ENCODE peak calls at places on chromosomes 16 and 17, in five cellular contexts. L is GM23338, H is GM12878, D is A549, S is K562. Y is an unnamed sample.

GRCh38 chr16:54246454-54246821 is 40.1 kb downstream of the IRX3 start:
- DNase-seq in L (no peak), S (no peak), D (no peak), H (no peak), Y (no peak)

GRCh38 chr17:4108397-4108796 is 34.4 kb downstream of the ZZEF1 start:
- DNase-seq in D (no peak), L (no peak), S (no peak), H (no peak), Y (no peak)

GRCh38 chr16:75380870-75381269 is 52.4 kb downstream of the CFDP1 start:
- DNase-seq in S (no peak), L (no peak), H (no peak), D (no peak), Y (no peak)

GRCh38 chr17:13510062-13510461 is 91.7 kb downstream of the HS3ST3A1 start:
- DNase-seq in D (no peak), L (peak; percentile 41), S (peak; percentile 91), H (no peak), Y (no peak)

GRCh38 chr16:57025941-57026777 is 36.8 kb downstream of the NLRC5 start:
- DNase-seq in S (no peak), D (no peak), H (no peak), L (no peak), Y (no peak)

GRCh38 chr16:81885976-81886586 is 107.0 kb downstream of the PLCG2 start:
- DNase-seq in D (peak; percentile 85), H (no peak), L (peak; percentile 87), S (peak; percentile 68), Y (no peak)

GRCh38 chr16:71513302-71513701 is 12.9 kb upstream of the CHST4 start:
- DNase-seq in S (no peak), H (no peak), L (no peak), D (no peak), Y (no peak)

GRCh38 chr17:77594416-77595209 is 363.9 kb upstream of the TNRC6C start:
- DNase-seq in S (no peak), D (no peak), L (no peak), H (no peak), Y (no peak)

GRCh38 chr17:68450391-68450790 is 6.9 kb downstream of the WIPI1 start:
- DNase-seq in S (no peak), H (no peak), D (no peak), L (no peak), Y (no peak)

GRCh38 chr17:27511154-27511553 is 54.9 kb downstream of the KSR1 start:
- DNase-seq in D (no peak), S (no peak), L (no peak), H (no peak), Y (no peak)

GRCh38 chr17:2063306-2064146 is 8.6 kb downstream of the HIC1 start:
- DNase-seq in S (no peak), H (no peak), D (no peak), L (no peak), Y (no peak)

GRCh38 chr16:17304124-17304813 is 166.5 kb downstream of the XYLT1 start:
- DNase-seq in S (no peak), H (no peak), D (no peak), L (no peak), Y (no peak)

GRCh38 chr16:66681676-66682075 is 14.9 kb downstream of the CMTM4 start:
- DNase-seq in L (no peak), H (no peak), D (no peak), S (no peak), Y (no peak)

GRCh38 chr16:57071840-57072541 is 20.4 kb upstream of the CPNE2 start:
- DNase-seq in S (no peak), H (no peak), D (no peak), L (no peak), Y (no peak)

GRCh38 chr17:60305141-60305540 is 86.8 kb downstream of the USP32 start:
- DNase-seq in S (peak; percentile 44), L (peak; percentile 45), H (peak; percentile 59), D (no peak), Y (peak; percentile 78)

GRCh38 chr16:426115-426905 is 861 bp downstream of the RAB11FIP3 start:
- DNase-seq in S (peak; percentile 24), H (no peak), L (peak; percentile 68), D (no peak), Y (no peak)

GRCh38 chr17:39197380-39198185 is at the start of gene CACNB1:
- DNase-seq in L (peak; percentile 94), D (peak; percentile 95), S (peak; percentile 87), H (no peak), Y (no peak)

GRCh38 chr17:63550816-63551639 is 751 bp downstream of the DCAF7 start:
- DNase-seq in D (peak; percentile 49), H (no peak), S (peak; percentile 68), L (peak; percentile 56), Y (no peak)

GRCh38 chr16:7792346-7792745 is 459.7 kb downstream of the RBFOX1 start:
- DNase-seq in L (no peak), S (no peak), D (no peak), H (no peak), Y (no peak)

GRCh38 chr16:2156025-2156848 is 655 bp downstream of the TRAF7 start:
- DNase-seq in L (peak; percentile 56), H (no peak), S (peak; percentile 64), D (no peak), Y (peak; percentile 66)

GRCh38 chr16:48659940-48660339 is 50.0 kb upstream of the N4BP1 start:
- DNase-seq in L (no peak), H (no peak), S (no peak), D (no peak), Y (no peak)

GRCh38 chr16:66260522-66261290 is 105.8 kb upstream of the CDH5 start:
- DNase-seq in D (no peak), L (no peak), S (no peak), H (no peak), Y (no peak)

GRCh38 chr17:30921544-30922196 is at the start of gene ADAP2:
- DNase-seq in L (peak; percentile 75), S (peak; percentile 22), D (peak; percentile 60), H (no peak), Y (peak; percentile 56)

GRCh38 chr17:64202683-64203430 is 60.2 kb downstream of the TEX2 start:
- DNase-seq in S (peak; percentile 12), L (no peak), H (no peak), D (no peak), Y (no peak)

DNA sequence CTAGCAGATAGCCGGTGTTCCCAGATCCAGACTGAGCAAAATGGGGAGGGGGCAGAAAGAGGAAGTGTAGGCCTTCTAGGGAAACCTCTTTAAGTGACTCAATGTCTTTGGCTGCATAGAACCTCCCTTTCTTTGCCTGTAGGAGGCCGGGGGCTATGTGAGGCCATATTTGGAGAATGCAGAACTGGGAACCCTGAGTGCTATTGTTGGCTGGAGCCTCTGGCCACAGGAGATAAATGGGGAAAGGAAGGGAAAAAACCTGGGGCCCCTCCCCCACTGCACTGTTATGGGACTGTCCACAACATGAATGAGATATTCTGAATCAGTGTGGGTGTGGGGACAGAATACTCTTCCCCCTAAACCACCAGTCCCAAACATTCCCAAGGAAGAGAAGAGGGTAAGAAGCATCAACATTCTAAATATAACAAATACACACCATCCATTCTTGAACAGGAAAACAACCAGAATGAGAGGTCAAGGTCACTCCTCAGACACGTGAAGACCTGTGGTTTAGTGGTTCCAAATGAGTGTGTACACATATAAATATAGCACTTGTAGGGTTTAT is 2.4 kb downstream of the VPS25 start:
- DNase-seq in L (no peak), D (no peak), H (no peak), S (peak; percentile 91), Y (peak; percentile 55)
- TF ChIP-seq REST in L (no peak), D (no peak), H (no peak), S (no peak), Y (no peak)

DNA sequence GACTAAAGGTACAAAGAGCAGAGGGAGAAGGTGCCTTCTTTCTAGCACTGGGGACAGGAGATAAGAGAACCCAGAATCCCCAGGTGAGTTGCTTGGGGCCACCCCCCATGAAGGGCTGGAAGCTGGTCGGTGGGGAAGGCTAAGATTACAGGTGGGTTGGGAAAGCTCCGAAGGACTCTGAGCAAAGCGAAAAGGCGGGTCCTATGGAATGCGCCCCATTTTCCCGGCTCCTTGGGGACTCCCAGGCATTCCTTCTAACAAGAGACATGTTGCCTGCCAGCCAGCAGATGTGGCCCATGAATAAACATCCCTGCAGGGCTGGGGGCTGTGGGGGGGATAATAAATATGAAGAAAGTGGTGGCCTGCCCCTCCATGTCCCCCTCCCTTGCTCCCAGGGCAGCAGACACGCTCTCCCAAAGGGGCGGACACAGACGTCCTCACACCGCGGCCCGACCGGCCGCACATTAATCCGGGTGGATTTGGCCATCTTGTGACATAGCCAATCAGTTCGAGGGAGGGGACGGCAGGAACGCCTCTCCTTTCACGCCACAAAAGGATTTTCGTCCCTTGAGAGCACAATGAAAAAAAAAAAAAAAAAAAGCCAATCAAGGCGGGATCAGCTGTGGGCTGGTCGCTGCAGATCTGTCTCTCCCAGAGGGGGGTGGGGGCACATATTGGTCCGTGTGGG is 98.5 kb downstream of the SOX9 start:
- DNase-seq in S (no peak), H (no peak), L (peak; percentile 82), D (no peak), Y (no peak)
- TF ChIP-seq REST in S (no peak), H (no peak), L (no peak), D (no peak), Y (no peak)

DNA sequence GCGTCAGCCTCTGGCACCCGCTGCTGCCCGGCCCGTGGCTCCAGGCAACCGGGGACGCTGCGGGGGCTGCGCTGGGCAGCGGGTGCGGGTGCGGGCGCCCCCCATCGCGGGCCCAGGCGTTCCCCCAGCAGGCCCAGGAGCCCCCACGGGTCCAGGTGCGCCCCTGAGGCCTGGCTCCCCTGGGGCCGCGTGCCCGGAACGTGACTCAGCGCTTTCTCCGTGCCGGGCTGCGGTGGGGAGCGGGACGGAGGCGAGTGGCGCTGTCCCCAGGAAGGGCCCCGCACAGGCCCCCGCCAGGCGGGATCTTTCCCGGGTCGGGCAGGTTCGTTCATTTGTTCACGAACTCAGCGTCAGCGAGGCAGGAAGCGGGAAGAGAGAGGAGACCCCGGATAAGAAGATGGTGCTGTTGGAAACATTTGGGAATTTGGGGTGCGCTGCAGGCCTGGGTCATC is 18.4 kb upstream of the EXOC7 start:
- DNase-seq in S (no peak), H (no peak), D (no peak), L (peak; percentile 72), Y (no peak)
- TF ChIP-seq REST in S (no peak), H (no peak), D (no peak), L (no peak), Y (no peak)

GRCh38 chr16:24717411-24717810 is 12.0 kb upstream of the TNRC6A start:
- DNase-seq in L (no peak), S (no peak), H (no peak), D (no peak), Y (no peak)

GRCh38 chr16:24723663-24724062 is 5.8 kb upstream of the TNRC6A start:
- DNase-seq in S (no peak), H (no peak), D (no peak), L (no peak), Y (no peak)

GRCh38 chr16:24718967-24719521 is 10.4 kb upstream of the TNRC6A start:
- DNase-seq in S (no peak), D (no peak), L (no peak), H (no peak), Y (no peak)

DNA sequence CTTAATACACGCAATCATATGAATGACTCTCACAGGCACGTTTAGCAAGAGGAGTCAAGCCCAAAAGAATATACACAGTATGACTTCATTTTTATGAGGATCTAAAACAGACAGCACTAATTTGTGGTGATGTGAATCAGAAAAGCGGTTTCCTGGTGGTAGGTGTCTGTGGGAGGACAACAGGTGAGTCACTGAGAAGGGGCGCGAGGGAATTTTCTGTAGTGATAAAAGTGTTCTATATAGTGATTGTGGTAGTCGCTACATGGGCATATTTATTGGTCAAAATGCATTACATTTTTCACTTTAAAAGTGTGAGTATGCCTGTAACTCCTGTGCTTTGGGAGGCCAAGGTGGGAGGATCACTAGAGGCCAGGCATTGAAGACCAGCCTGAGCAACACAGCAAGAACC is 7.6 kb upstream of the TNRC6A start:
- DNase-seq in L (no peak), S (no peak), D (no peak), H (no peak), Y (no peak)
- TF ChIP-seq REST in L (no peak), S (no peak), D (no peak), H (no peak), Y (no peak)

GRCh38 chr17:79945591-79946255 is 89.9 kb downstream of the TBC1D16 start:
- DNase-seq in H (no peak), D (no peak), L (no peak), S (no peak), Y (no peak)
- TF ChIP-seq REST in H (no peak), D (no peak), L (no peak), S (no peak), Y (no peak)

Y was measured in HL-60.